ENCODE peak calls at places on chromosome 19, in five cellular contexts. Q is cardiac fibroblast, V is astrocyte of the spinal cord, T is retinal pigment epithelial cell, L is NB4. C is an unnamed sample.

GRCh38 chr19:2702170-2703076 is at the start of gene GNG7:
- DNase-seq in Q (peak), V (peak), T (peak), L (peak), C (peak)

GRCh38 chr19:2424686-2425621 is 2.4 kb downstream of the TIMM13 start:
- DNase-seq in L (peak), T (no peak), V (peak), Q (peak), C (peak)

GRCh38 chr19:44697670-44698034 is 1.3 kb upstream of the CEACAM16 start:
- DNase-seq in Q (no peak), T (no peak), L (no peak), V (no peak), C (no peak)

GRCh38 chr19:9941236-9941635 is 4.9 kb upstream of the OLFM2 start:
- DNase-seq in Q (peak), L (no peak), T (no peak), V (no peak), C (no peak)

GRCh38 chr19:12774588-12775555 is at the start of gene HOOK2:
- DNase-seq in V (no peak), Q (no peak), T (no peak), L (no peak), C (no peak)

GRCh38 chr19:55005684-55006488 is 32.2 kb downstream of the GP6 start:
- DNase-seq in Q (no peak), T (peak), V (peak), L (peak), C (peak)

GRCh38 chr19:53485046-53486004 is 17.8 kb downstream of the ZNF813 start:
- DNase-seq in Q (no peak), L (no peak), V (no peak), T (no peak), C (no peak)

GRCh38 chr19:11247391-11247790 is 8.0 kb downstream of the ANGPTL8 start:
- DNase-seq in Q (peak), L (no peak), V (no peak), T (no peak), C (peak)

GRCh38 chr19:19342086-19343015 is 21.7 kb downstream of the MAU2 start:
- DNase-seq in T (peak), V (peak), L (peak), Q (peak), C (no peak)

GRCh38 chr19:46953955-46954501 is 65.6 kb upstream of the NPAS1 start:
- DNase-seq in T (no peak), L (no peak), Q (no peak), V (no peak), C (no peak)

GRCh38 chr19:49546825-49547565 is 19.2 kb downstream of the RCN3 start:
- DNase-seq in L (peak), T (peak), Q (peak), V (peak), C (peak)

GRCh38 chr19:10419646-10420443 is 493 bp upstream of the PDE4A start:
- DNase-seq in V (peak), Q (peak), T (no peak), L (peak), C (no peak)

GRCh38 chr19:39332293-39332692 is 3.5 kb downstream of the GMFG start:
- DNase-seq in T (no peak), L (no peak), Q (no peak), V (no peak), C (no peak)

GRCh38 chr19:4456843-4457653 is 546 bp downstream of the UBXN6 start:
- DNase-seq in V (peak), T (no peak), Q (peak), L (peak), C (peak)

GRCh38 chr19:17406039-17406886 is 833 bp upstream of the BST2 start:
- DNase-seq in Q (peak), V (peak), L (peak), T (no peak), C (peak)

GRCh38 chr19:4851551-4852290 is 15.7 kb downstream of the PLIN3 start:
- DNase-seq in L (peak), T (no peak), V (peak), Q (peak), C (no peak)

GRCh38 chr19:31349160-31349881 is at the start of gene TSHZ3:
- DNase-seq in Q (peak), V (peak), L (peak), T (no peak), C (peak)

GRCh38 chr19:17348700-17349099 is 11.3 kb downstream of the GTPBP3 start:
- DNase-seq in T (no peak), V (peak), Q (peak), L (no peak), C (no peak)

GRCh38 chr19:20478936-20479335 is 86.6 kb downstream of the ZNF737 start:
- DNase-seq in L (peak), V (no peak), T (no peak), Q (no peak), C (no peak)

GRCh38 chr19:16051254-16052025 is 24.9 kb upstream of the TPM4 start:
- DNase-seq in V (no peak), Q (peak), T (no peak), L (peak), C (no peak)

GRCh38 chr19:18364826-18365528 is 21.0 kb upstream of the GDF15 start:
- DNase-seq in L (peak), Q (peak), V (peak), T (peak), C (peak)

GRCh38 chr19:51098366-51099069 is 9.7 kb downstream of the CTU1 start:
- DNase-seq in V (no peak), L (no peak), T (no peak), Q (peak), C (no peak)

GRCh38 chr19:29259153-29259552 is 46.2 kb upstream of the UQCRFS1 start:
- DNase-seq in L (peak), V (no peak), T (no peak), Q (no peak), C (no peak)

GRCh38 chr19:19591133-19591825 is 27.2 kb downstream of the PBX4 start:
- DNase-seq in L (peak), Q (peak), V (peak), T (peak), C (peak)

GRCh38 chr19:16702123-16702522 is 17.5 kb upstream of the NWD1 start:
- DNase-seq in V (no peak), T (no peak), L (peak), Q (peak), C (peak)

GRCh38 chr19:2079865-2080301 is 16.2 kb downstream of the MOB3A start:
- DNase-seq in V (no peak), T (no peak), L (no peak), Q (no peak), C (no peak)

GRCh38 chr19:9792191-9793050 is 23.9 kb upstream of the ZNF846 start:
- DNase-seq in Q (peak), V (peak), T (peak), L (peak), C (peak)

GRCh38 chr19:3982701-3983541 is 2.3 kb downstream of the EEF2 start:
- DNase-seq in T (no peak), Q (no peak), V (peak), L (peak), C (no peak)

GRCh38 chr19:17504030-17504429 is 7.4 kb upstream of the PGLS start:
- DNase-seq in V (no peak), L (no peak), Q (no peak), T (no peak), C (no peak)

GRCh38 chr19:10182847-10183246 is 11.9 kb downstream of the DNMT1 start:
- DNase-seq in L (no peak), Q (no peak), T (no peak), V (no peak), C (no peak)

GRCh38 chr19:40608957-40609356 is 7.8 kb downstream of the LTBP4 start:
- DNase-seq in L (no peak), T (no peak), V (no peak), Q (no peak), C (no peak)
- H3K4me3 ChIP-seq in L (no peak), T (peak), V (no peak), Q (no peak), C (no peak)

GRCh38 chr19:48338253-48338755 is 13.0 kb downstream of the EMP3 start:
- DNase-seq in Q (no peak), L (no peak), T (no peak), V (no peak), C (no peak)
- H3K4me3 ChIP-seq in Q (no peak), L (no peak), T (no peak), V (no peak), C (no peak)

DNA sequence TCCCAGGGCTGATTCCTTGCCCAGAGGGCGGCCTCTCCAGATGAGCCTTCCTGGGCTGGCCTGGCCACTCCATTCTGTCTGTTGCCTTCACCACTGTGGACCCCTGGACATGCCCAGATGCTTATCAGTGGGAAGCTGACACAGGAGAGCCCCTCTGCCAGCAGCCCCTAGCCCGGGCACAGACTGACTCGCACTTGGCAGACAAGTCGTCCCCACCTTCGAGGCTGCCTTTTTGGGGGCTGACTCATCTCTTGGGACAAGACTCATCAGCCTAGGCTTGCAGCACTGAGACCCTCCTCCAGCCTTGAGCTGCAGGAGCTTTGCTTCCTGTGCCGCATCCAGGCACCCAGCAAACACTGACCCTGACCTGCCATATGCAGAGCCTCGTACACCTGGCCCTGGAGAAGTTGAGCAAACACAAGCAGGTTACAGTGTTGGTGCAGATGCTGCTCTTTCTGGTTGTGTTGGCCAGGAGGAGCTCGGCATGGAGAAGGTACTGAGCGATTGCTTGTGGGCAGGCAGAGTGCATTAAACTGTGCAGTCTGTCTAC is 8.1 kb downstream of the CHST8 start:
- DNase-seq in T (no peak), L (no peak), V (no peak), Q (no peak), C (no peak)
- H3K4me3 ChIP-seq in T (no peak), L (no peak), V (no peak), Q (no peak), C (no peak)

DNA sequence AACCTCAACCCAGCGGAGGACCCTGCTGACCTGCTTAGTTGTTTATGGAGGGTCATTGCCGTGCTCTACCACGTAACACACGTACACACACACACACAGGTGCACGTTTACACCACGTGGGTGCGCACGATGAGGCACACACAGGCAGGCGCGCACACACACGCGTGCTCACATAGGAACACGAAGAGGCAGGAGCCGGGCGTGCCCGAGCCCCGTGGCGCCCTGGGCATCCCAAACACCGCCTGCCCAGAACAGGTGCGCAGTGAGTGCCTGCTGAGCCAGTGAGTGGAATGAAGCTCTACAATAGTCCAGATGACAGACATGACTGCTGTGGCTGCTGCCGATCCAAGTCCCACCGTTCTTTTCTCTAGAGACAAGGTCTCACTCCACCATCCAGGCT is 11.2 kb upstream of the MADCAM1 start:
- DNase-seq in T (no peak), L (no peak), V (no peak), Q (no peak), C (no peak)
- H3K4me3 ChIP-seq in T (no peak), L (no peak), V (no peak), Q (no peak), C (no peak)

GRCh38 chr19:13844130-13844631 is 32.8 kb upstream of the NANOS3 start:
- DNase-seq in Q (no peak), V (no peak), L (no peak), T (no peak), C (no peak)
- H3K4me3 ChIP-seq in Q (no peak), V (no peak), L (no peak), T (no peak), C (no peak)

DNA sequence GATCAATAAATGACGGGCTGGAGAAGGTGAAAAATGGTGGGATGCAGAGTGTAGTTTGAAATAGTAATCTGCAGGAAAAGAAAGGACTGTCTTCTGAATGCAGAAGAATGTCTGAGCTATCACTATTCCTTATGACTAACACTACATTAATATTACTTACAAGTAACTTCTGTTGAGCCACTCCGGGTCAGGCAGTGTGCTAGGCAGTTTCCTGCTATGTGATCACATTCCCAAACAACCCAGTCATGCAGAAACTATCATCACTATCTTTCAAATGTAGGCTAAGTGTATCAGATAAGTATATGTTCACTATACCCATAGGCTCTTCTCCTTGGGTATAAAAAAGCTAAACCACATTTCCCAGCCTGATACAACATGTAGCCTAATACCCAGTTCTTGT is 6.6 kb downstream of the ZNF599 start:
- DNase-seq in Q (no peak), V (no peak), T (no peak), L (no peak), C (no peak)
- H3K4me3 ChIP-seq in Q (no peak), V (no peak), T (no peak), L (no peak), C (no peak)

DNA sequence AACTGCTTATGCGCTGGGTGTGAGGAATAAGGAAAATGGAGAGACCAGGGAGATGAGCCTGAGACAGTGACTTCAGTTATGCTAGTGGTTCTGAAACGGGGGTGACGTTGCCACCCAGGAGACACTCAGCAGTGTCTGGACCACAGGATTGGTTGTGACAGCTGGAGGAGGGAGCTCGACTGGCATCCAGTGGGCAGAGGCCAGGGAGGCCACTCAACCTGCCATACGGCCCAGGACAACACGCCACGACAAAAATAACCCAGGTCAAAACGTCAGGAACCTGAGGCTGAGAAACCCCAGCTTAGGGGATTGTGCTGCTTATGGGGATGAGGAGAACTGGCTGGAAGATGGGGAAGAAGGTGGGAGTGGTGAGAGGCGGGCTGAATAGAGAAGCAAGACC is 10.4 kb downstream of the ZSCAN5A start:
- DNase-seq in L (no peak), T (no peak), Q (no peak), V (no peak), C (no peak)
- H3K4me3 ChIP-seq in L (no peak), T (no peak), Q (no peak), V (no peak), C (no peak)

GRCh38 chr19:42120276-42121010 is 11.8 kb downstream of the POU2F2 start:
- DNase-seq in V (no peak), Q (no peak), T (no peak), L (no peak), C (no peak)
- H3K4me3 ChIP-seq in V (no peak), Q (no peak), T (no peak), L (no peak), C (no peak)